ENCODE peak calls at places on chromosomes 12 and 14, in eight cellular contexts. N, I, W, Y, J, H, F and P are unnamed samples.
A peak's percentile ranks its signal among the peaks of the same experiment; 100 is the strongest.

GRCh38 chr12:122903704-122904034 is 7.7 kb upstream of the VPS37B start:
- DNase-seq in H (no peak), J (no peak), I (no peak), F (no peak), Y (no peak), N (no peak), W (no peak), P (no peak)

GRCh38 chr12:39368891-39369290 is 74.0 kb downstream of the KIF21A start:
- DNase-seq in J (no peak), I (no peak), N (no peak), F (no peak), H (no peak), W (no peak), Y (no peak), P (no peak)

GRCh38 chr12:108297424-108297823 is 41.7 kb downstream of the CMKLR1 start:
- DNase-seq in H (no peak), I (no peak), W (no peak), N (no peak), J (no peak), F (no peak), Y (no peak), P (no peak)

GRCh38 chr14:72023128-72024042 is 91.2 kb downstream of the RGS6 start:
- DNase-seq in Y (no peak), N (no peak), H (no peak), I (no peak), W (no peak), J (no peak), F (no peak), P (no peak)

GRCh38 chr14:34348592-34348991 is 113.4 kb downstream of the SPTSSA start:
- DNase-seq in N (no peak), J (no peak), H (no peak), F (no peak), Y (no peak), I (no peak), W (no peak), P (no peak)

GRCh38 chr12:9091933-9092598 is 23.7 kb downstream of the A2M start:
- DNase-seq in I (no peak), J (no peak), Y (no peak), N (no peak), W (no peak), F (no peak), H (no peak), P (no peak)

GRCh38 chr12:76957306-76957705 is 78.5 kb upstream of the CSRP2 start:
- DNase-seq in H (no peak), N (no peak), Y (no peak), J (no peak), F (no peak), I (no peak), W (peak; percentile 8), P (no peak)

GRCh38 chr14:93115920-93116675 is at the start of gene ITPK1:
- DNase-seq in W (peak; percentile 48), F (peak; percentile 69), H (peak; percentile 46), N (peak; percentile 54), Y (peak; percentile 35), J (peak; percentile 87), I (peak; percentile 59), P (peak; percentile 34)

GRCh38 chr12:34291426-34291901 is 269.2 kb downstream of the ALG10 start:
- DNase-seq in N (peak; percentile 8), Y (no peak), I (no peak), J (no peak), F (no peak), H (no peak), W (no peak), P (no peak)